ENCODE peak calls at places on chromosome 16, in seven cellular contexts. R is uterus, J is adrenal gland, I is astrocyte, N is A549, T is heart left ventricle, E is mucosa of descending colon. V is an unnamed sample.

GRCh38 chr16:24980077-24980793 is 34.9 kb downstream of the ARHGAP17 start:
- DNase-seq in R (no peak), J (no peak), I (peak; percentile 23), N (no peak), T (no peak), E (no peak), V (peak; percentile 35)

GRCh38 chr16:84105286-84105815 is 11.4 kb downstream of the MBTPS1 start:
- DNase-seq in R (no peak), J (no peak), I (no peak), N (no peak), T (no peak), E (no peak), V (no peak)

GRCh38 chr16:84370723-84371552 is 2.6 kb downstream of the ATP2C2 start:
- DNase-seq in R (no peak), J (no peak), I (no peak), N (no peak), T (no peak), E (no peak), V (no peak)

GRCh38 chr16:4477966-4478365 is 1.8 kb downstream of the HMOX2 start:
- DNase-seq in R (no peak), J (no peak), I (peak; percentile 62), N (no peak), T (no peak), E (no peak), V (peak; percentile 66)

GRCh38 chr16:11794991-11795886 is 1.8 kb downstream of the ZC3H7A start:
- DNase-seq in R (no peak), J (no peak), I (no peak), N (no peak), T (peak; percentile 44), E (peak; percentile 33), V (no peak)

GRCh38 chr16:76985362-76985761 is 205.6 kb upstream of the MON1B start:
- DNase-seq in R (no peak), J (no peak), I (no peak), N (no peak), T (no peak), E (no peak), V (no peak)

GRCh38 chr16:87560428-87561199 is 41.7 kb upstream of the JPH3 start:
- DNase-seq in R (no peak), J (peak; percentile 65), I (no peak), N (peak; percentile 83), T (no peak), E (peak; percentile 69), V (peak; percentile 92)

GRCh38 chr16:70520612-70521297 is 2.6 kb downstream of the COG4 start:
- DNase-seq in R (no peak), J (no peak), I (peak; percentile 49), N (no peak), T (no peak), E (no peak), V (no peak)

GRCh38 chr16:23270654-23271053 is 31.4 kb upstream of the SCNN1B start:
- DNase-seq in R (no peak), J (no peak), I (no peak), N (no peak), T (no peak), E (no peak), V (no peak)

GRCh38 chr16:66952430-66953139 is 8.5 kb upstream of the CES3 start:
- DNase-seq in R (no peak), J (no peak), I (no peak), N (no peak), T (no peak), E (no peak), V (no peak)

GRCh38 chr16:13552960-13553257 is 367.0 kb upstream of the ERCC4 start:
- DNase-seq in R (no peak), J (no peak), I (no peak), N (no peak), T (no peak), E (no peak), V (no peak)

GRCh38 chr16:10539256-10539655 is 41.1 kb downstream of the EMP2 start:
- DNase-seq in R (no peak), J (no peak), I (no peak), N (no peak), T (no peak), E (no peak), V (no peak)

GRCh38 chr16:75043175-75043937 is 44.5 kb downstream of the ZNRF1 start:
- DNase-seq in R (peak; percentile 47), J (no peak), I (peak; percentile 49), N (no peak), T (no peak), E (no peak), V (no peak)

GRCh38 chr16:84893467-84893848 is 73.7 kb downstream of the CRISPLD2 start:
- DNase-seq in R (no peak), J (no peak), I (no peak), N (no peak), T (no peak), E (no peak), V (no peak)

GRCh38 chr16:364091-364490 is 6.2 kb downstream of the MRPL28 start:
- DNase-seq in R (no peak), J (no peak), I (no peak), N (no peak), T (no peak), E (no peak), V (no peak)
- H3K4me1 ChIP-seq in R (no peaks in the 10 kb centered on the region), J (no peaks in the 10 kb centered on the region), I (no peaks in the 10 kb centered on the region), N (peaks cover 8% of the 10 kb centered on the region), T (peaks cover under 1% of the 10 kb centered on the region), E (peaks cover 4% of the 10 kb centered on the region), V (no peaks in the 10 kb centered on the region)

GRCh38 chr16:1042076-1042744 is 30.3 kb upstream of the SSTR5 start:
- DNase-seq in R (no peak), J (no peak), I (no peak), N (no peak), T (no peak), E (no peak), V (no peak)
- H3K9me3 ChIP-seq in R (no peaks in the 10 kb centered on the region), J (no peaks in the 10 kb centered on the region), I (peaks cover 4% of the 10 kb centered on the region), N (no peaks in the 10 kb centered on the region), T (peaks cover 6% of the 10 kb centered on the region), E (no peaks in the 10 kb centered on the region), V (no peaks in the 10 kb centered on the region)

DNA sequence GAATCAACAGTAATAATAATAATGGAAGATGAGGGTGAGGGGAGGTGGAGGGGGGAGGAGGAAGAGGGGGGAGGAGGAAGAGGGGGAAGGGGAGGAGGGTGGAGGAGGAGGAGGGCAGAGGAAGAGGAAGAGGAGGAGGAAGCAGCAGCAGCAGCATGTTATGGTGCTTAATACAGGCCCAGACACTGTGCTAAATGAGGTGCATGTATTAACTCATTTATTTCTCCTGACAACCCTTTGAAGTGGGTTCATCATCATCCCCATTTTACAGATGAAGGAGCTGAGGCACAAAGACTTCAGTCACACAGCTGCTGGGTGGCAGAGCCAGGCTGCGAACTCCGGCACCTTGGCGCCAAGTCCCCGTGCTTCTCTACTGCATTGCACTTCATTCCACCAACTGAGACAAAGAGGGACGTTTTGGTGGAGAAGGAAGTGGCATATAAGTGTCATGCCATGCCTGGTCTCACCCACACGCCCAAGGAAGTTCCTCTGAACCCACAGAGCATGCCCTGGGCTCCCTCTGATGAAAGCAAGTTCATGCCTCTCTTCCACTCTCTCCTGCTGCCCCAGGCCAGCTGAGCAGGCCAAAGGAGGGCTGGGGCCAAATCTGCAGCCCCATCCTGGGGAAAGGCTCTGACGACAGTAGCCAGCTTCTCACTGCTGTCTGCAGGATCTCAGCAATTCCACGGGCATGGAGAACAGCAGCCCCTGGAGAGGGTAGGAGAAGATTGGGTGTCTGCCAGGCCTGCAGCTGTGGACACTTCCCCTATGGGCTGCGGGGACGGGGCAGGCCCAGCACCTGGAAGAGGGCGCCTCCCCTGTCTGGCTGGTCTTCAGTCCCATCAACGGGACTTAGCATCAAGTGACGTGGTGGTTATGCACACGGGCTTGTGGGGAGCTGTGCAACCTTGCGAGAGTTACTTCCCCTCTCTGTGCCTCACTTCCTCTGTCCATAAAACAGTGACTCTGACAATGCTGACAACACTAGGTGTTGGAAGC is 21.8 kb downstream of the XYLT1 start:
- DNase-seq in R (no peak), J (peak; percentile 27), I (no peak), N (no peak), T (peak; percentile 77), E (peak; percentile 34), V (no peak)
- H3K4me3 ChIP-seq in R (no peak overlapping the region), J (no peak overlapping the region), I (no peak overlapping the region), N (no peak overlapping the region), T (no peak overlapping the region), E (no peak overlapping the region), V (no peak overlapping the region)

DNA sequence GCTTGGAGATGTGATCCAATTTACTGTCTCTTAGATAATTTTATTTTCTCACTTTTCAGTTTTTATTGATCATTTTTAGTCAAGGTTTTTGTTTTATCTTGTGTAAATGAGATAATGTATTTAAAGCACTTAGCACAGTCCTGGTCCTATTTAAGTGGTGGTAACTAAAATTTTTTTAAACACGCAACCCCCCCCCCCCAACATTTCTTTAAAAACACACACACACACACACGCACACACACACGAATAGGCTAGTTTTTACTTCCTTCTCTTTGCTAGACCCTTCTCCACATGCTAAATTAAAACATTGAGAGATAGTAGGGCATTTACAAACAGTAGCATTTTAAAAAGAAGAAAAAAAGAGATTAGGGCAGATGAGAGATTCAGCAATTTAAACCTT is 4.9 kb downstream of the NFATC3 start:
- DNase-seq in R (no peak), J (no peak), I (no peak), N (no peak), T (no peak), E (no peak), V (no peak)
- H3K4me1 ChIP-seq in R (no peaks in the 10 kb centered on the region), J (peaks cover 79% of the 10 kb centered on the region), I (peaks cover 13% of the 10 kb centered on the region), N (peaks cover 55% of the 10 kb centered on the region), T (peaks cover 72% of the 10 kb centered on the region), E (peaks cover 29% of the 10 kb centered on the region), V (peaks cover 11% of the 10 kb centered on the region)

GRCh38 chr16:35731341-35732040 is 2272.1 kb downstream of the TP53TG3F start:
- DNase-seq in R (no peak), J (no peak), I (no peak), N (no peak), T (no peak), E (no peak), V (no peak)

GRCh38 chr16:35730251-35730650 is 2270.8 kb downstream of the TP53TG3F start:
- DNase-seq in R (no peak), J (no peak), I (no peak), N (no peak), T (no peak), E (no peak), V (no peak)

GRCh38 chr16:35724551-35724950 is 2265.1 kb downstream of the TP53TG3F start:
- DNase-seq in R (no peak), J (no peak), I (no peak), N (no peak), T (no peak), E (no peak), V (no peak)

DNA sequence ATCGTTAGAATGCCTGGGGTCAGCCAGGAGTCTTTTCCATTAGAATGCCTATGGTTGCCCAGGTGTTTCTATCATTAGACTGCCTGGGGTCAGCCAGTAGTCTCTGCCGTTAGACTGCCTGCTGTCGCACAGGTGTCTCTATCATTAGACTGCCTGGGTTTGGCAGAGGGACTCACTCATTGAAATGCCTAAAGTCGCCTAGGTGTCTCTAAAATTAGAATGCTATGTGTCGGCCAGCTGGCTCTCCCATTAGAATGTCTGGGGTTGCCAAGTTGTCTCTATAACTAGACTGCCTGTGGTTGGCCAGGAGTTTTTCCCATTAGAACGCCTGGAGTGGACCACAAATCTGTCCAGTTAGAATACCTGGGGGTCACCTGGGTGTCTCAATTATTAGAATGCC is 2266.5 kb downstream of the TP53TG3F start:
- DNase-seq in R (no peak), J (no peak), I (no peak), N (no peak), T (no peak), E (no peak), V (no peak)
- H3K9me3 ChIP-seq in R (peaks cover 3% of the 10 kb centered on the region), J (no peaks in the 10 kb centered on the region), I (peaks cover 4% of the 10 kb centered on the region), N (peaks cover 3% of the 10 kb centered on the region), T (no peaks in the 10 kb centered on the region), E (peaks cover 97% of the 10 kb centered on the region), V (peaks cover 80% of the 10 kb centered on the region)

GRCh38 chr16:51155901-51156810 is 5.1 kb upstream of the SALL1 start:
- DNase-seq in R (peak; percentile 57), J (no peak), I (peak; percentile 73), N (peak; percentile 13), T (no peak), E (no peak), V (peak; percentile 73)
- H3K4me3 ChIP-seq in R (peak overlapping the region; percentile 69), J (no peak overlapping the region), I (peak overlapping the region; percentile 53), N (peak overlapping the region; percentile 35), T (no peak overlapping the region), E (no peak overlapping the region), V (peak overlapping the region; percentile 78)